ENCODE peak calls at places on chromosomes 13 and 19, in five cellular contexts. N, H, J, F and M are unnamed samples.

GRCh38 chr19:38451629-38452028 is 18.1 kb downstream of the RYR1 start:
- DNase-seq in F (no peak), H (no peak), N (no peak), J (no peak), M (no peak)

GRCh38 chr19:48745208-48745995 is 1.3 kb downstream of the IZUMO1 start:
- DNase-seq in J (no peak), F (peak; percentile 75), N (peak; percentile 88), H (peak; percentile 61), M (peak; percentile 42)

GRCh38 chr19:15264061-15264932 is 32.0 kb upstream of the EPHX3 start:
- DNase-seq in F (peak; percentile 88), H (peak; percentile 50), J (peak; percentile 80), N (peak; percentile 81), M (peak; percentile 65)

GRCh38 chr19:15812059-15812722 is 3.3 kb downstream of the OR10H1 start:
- DNase-seq in H (no peak), F (no peak), N (no peak), J (no peak), M (no peak)

GRCh38 chr13:49858183-49858856 is 65.8 kb upstream of the KPNA3 start:
- DNase-seq in H (peak; percentile 94), J (no peak), N (no peak), F (no peak), M (no peak)

GRCh38 chr13:87820221-87820620 is 149.1 kb downstream of the SLITRK5 start:
- DNase-seq in J (no peak), F (no peak), H (no peak), N (no peak), M (no peak)

GRCh38 chr19:54448037-54448773 is 794 bp upstream of the LENG8 start:
- DNase-seq in N (peak; percentile 75), J (peak; percentile 74), H (peak; percentile 57), F (peak; percentile 79), M (peak; percentile 82)

GRCh38 chr19:35451278-35452096 is 3.4 kb downstream of the FFAR2 start:
- DNase-seq in H (no peak), J (no peak), F (no peak), N (no peak), M (no peak)

GRCh38 chr13:105070452-105070851 is 1465.0 kb downstream of the EFNB2 start:
- DNase-seq in J (no peak), F (no peak), H (no peak), N (no peak), M (no peak)

GRCh38 chr19:29263305-29264080 is 50.5 kb upstream of the UQCRFS1 start:
- DNase-seq in H (peak; percentile 37), N (peak; percentile 65), J (no peak), F (peak; percentile 66), M (peak; percentile 41)

GRCh38 chr19:588758-589692 is 656 bp upstream of the HCN2 start:
- DNase-seq in H (no peak), J (no peak), F (no peak), N (no peak), M (peak; percentile 76)

GRCh38 chr13:51950722-51951121 is 60.5 kb downstream of the ATP7B start:
- DNase-seq in H (no peak), F (no peak), N (no peak), J (no peak), M (no peak)

GRCh38 chr19:7152568-7152967 is 83.1 kb downstream of the ZNF557 start:
- DNase-seq in F (no peak), H (no peak), N (no peak), J (no peak), M (no peak)

GRCh38 chr19:31505596-31505910 is 156.3 kb upstream of the TSHZ3 start:
- DNase-seq in J (no peak), F (no peak), N (no peak), H (no peak), M (no peak)

GRCh38 chr13:81872581-81872980 is 1531.7 kb upstream of the SPRY2 start:
- DNase-seq in H (no peak), F (no peak), J (no peak), N (no peak), M (no peak)

GRCh38 chr13:110303644-110304043 is 3.3 kb downstream of the COL4A1 start:
- DNase-seq in J (no peak), F (no peak), N (no peak), H (no peak), M (no peak)

GRCh38 chr19:40009674-40010073 is 12.8 kb downstream of the ZNF546 start:
- DNase-seq in H (no peak), N (no peak), F (no peak), J (no peak), M (no peak)

GRCh38 chr13:23960566-23961156 is 63.4 kb upstream of the C1QTNF9B start:
- DNase-seq in J (no peak), F (no peak), H (peak; percentile 53), N (no peak), M (no peak)

GRCh38 chr19:19485161-19485997 is 30.0 kb downstream of the TSSK6 start:
- DNase-seq in H (peak; percentile 57), J (no peak), N (no peak), F (peak; percentile 64), M (no peak)

GRCh38 chr19:7672522-7672921 is 3.7 kb downstream of the RETN start:
- DNase-seq in F (no peak), J (no peak), H (no peak), N (no peak), M (no peak)

GRCh38 chr13:52845766-52846566 is 2.5 kb downstream of the PCDH8 start:
- DNase-seq in F (peak; percentile 48), H (no peak), J (peak; percentile 47), N (peak; percentile 23), M (no peak)

GRCh38 chr19:39097299-39097698 is 13.1 kb downstream of the ACP7 start:
- DNase-seq in N (no peak), F (no peak), J (no peak), H (no peak), M (no peak)

GRCh38 chr13:114286808-114287207 is 5.4 kb downstream of the UPF3A start:
- DNase-seq in N (no peak), H (peak; percentile 38), J (no peak), F (no peak), M (no peak)

GRCh38 chr13:33446821-33447481 is 161.4 kb upstream of the STARD13 start:
- DNase-seq in N (no peak), J (peak; percentile 53), F (no peak), H (peak; percentile 9), M (peak; percentile 44)

GRCh38 chr13:38662362-38662761 is 24.5 kb upstream of the FREM2 start:
- DNase-seq in H (no peak), F (no peak), J (no peak), N (no peak), M (no peak)

GRCh38 chr13:78658630-78659449 is at the start of gene OBI1:
- DNase-seq in J (peak; percentile 95), F (peak; percentile 95), H (peak; percentile 86), N (peak; percentile 94), M (peak; percentile 97)

GRCh38 chr19:48194041-48194871 is 23.8 kb downstream of the ZSWIM9 start:
- DNase-seq in J (no peak), N (no peak), F (no peak), H (no peak), M (no peak)

GRCh38 chr19:37251308-37252229 is 33.6 kb downstream of the ZNF383 start:
- DNase-seq in H (peak; percentile 50), N (peak; percentile 97), F (peak; percentile 80), J (peak; percentile 70), M (peak; percentile 81)

GRCh38 chr13:49791214-49791752 is 1.2 kb downstream of the KPNA3 start:
- DNase-seq in F (no peak), N (no peak), J (no peak), H (no peak), M (no peak)

GRCh38 chr13:79780240-79780639 is 299.3 kb downstream of the NDFIP2 start:
- DNase-seq in J (no peak), F (no peak), N (no peak), H (no peak), M (no peak)

GRCh38 chr13:108121406-108121805 is 93.9 kb downstream of the LIG4 start:
- DNase-seq in H (no peak), F (no peak), N (no peak), J (no peak), M (no peak)
- TF ChIP-seq CTCF in H (no peak), F (no peak), N (no peak), J (no peak), M (no peak)

DNA sequence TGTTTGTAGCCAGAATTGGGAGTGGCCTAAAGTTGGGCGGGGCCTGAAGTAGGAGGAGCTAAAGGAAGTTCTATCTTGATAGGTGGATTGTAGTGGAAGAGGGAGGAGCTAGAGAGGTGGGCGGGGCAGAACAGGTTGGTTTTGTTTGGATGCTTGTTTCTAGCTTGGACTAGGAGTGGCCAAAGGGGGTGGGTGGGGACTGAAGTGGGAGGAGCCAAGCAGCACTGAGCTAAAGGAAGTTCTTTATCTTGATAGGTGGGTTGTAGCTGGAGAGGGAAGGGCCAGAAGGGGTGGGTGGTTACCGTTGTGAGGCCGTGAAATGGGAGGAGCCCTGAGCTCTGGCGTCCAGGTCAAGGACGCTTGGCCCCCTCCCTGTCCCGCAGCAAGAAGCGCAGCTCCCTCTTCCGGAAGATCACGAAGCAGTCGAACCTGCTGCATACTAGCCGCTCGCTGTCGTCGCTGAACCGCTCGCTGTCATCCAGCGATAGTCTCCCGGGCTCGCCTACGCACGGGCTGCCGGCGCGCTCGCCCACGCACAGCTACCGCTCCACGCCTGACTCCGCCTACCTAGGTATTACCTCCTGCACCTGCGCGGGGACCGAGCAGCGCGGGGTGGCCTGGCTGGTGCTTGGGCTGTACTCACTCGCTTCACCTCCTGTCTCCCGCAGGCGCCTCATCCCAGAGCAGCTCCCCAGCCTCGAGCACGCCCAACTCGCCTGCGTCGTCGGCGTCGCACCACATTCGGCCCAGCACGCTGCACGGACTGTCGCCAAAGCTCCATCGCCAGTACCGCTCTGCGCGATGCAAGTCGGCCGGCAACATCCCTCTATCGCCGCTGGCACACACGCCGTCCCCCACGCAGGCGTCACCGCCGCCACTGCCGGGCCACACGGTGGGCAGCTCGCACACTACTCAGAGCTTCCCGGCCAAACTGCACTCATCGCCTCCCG is 8.0 kb downstream of the DNASE2 start:
- DNase-seq in N (peak; percentile 24), J (peak; percentile 83), F (peak; percentile 72), H (peak; percentile 31), M (no peak)
- TF ChIP-seq CTCF in N (no peak), J (peak; percentile 9), F (no peak), H (no peak), M (no peak)

DNA sequence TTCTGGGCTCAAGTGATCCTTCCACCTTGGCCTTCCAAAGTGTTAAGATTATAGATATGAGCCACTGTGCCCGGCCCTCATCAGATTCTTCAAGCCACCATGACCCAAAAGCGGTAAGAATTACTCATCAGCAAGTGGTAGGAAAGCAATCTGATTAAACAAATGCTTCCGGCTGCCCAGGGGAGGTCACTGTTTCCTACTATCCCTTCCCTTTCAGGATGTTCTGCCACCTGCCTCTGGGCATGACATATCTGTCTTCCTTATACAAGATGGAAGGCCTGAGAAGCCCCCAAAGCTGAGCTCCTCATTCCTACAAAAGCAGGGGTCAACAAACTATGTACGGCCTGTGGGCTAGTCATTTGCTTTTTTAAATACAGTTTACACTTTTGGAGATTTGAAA is 6.9 kb downstream of the ABHD8 start:
- DNase-seq in N (no peak), H (peak; percentile 59), F (no peak), J (no peak), M (no peak)
- TF ChIP-seq CTCF in N (no peak), H (peak; percentile 45), F (no peak), J (no peak), M (no peak)

DNA sequence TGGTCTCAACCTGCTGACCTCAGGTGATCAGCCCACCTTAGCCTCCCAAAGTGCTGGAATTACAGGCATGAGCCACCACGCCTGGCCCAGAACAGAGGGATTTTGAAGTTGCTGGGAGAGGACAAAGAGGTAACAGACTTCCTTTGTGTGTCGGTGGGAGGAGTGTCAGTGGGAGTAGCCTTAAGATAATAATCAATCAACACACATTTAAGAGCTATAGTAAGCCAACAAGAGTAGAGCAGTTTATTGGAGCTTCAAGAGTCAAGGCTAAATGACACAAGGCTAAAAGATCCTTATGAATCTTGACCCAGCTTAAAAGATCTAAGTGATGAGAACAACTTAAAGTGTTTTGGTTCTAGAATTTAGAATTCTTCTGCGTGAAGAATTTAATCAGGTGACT is 47.3 kb upstream of the NBEA start:
- DNase-seq in H (no peak), J (no peak), N (no peak), F (no peak), M (no peak)
- TF ChIP-seq CTCF in H (no peak), J (no peak), N (no peak), F (no peak), M (no peak)